ENCODE peak calls at places on chromosomes 12 and 14, in four cellular contexts. Z is transverse colon, W is neuronal stem cell, N is suprapubic skin. H is an unnamed sample.

GRCh38 chr14:95157987-95158712 is 821 bp upstream of the DICER1 start:
- DNase-seq in N (no peak), Z (no peak), W (no peak), H (peak; percentile 4)

GRCh38 chr14:67335781-67336180 is 23.8 kb downstream of the ATP6V1D start:
- DNase-seq in Z (no peak), N (no peak), W (no peak), H (no peak)

GRCh38 chr12:122951406-122951805 is 14.9 kb downstream of the ABCB9 start:
- DNase-seq in Z (peak; percentile 74), W (no peak), N (no peak), H (no peak)

GRCh38 chr14:95513261-95513660 is 3.2 kb downstream of the SYNE3 start:
- DNase-seq in Z (no peak), W (no peak), N (peak; percentile 41), H (no peak)

GRCh38 chr12:93957180-93957579 is 191.2 kb upstream of the PLXNC1 start:
- DNase-seq in N (no peak), Z (no peak), W (no peak), H (no peak)

GRCh38 chr14:104149617-104150141 is 11.3 kb downstream of the KIF26A start:
- DNase-seq in N (no peak), W (peak; percentile 72), Z (no peak), H (no peak)

GRCh38 chr12:43551271-43551970 is 582 bp downstream of the ADAMTS20 start:
- DNase-seq in N (peak; percentile 74), Z (no peak), W (peak; percentile 29), H (no peak)

GRCh38 chr12:132167610-132168310 is 23.5 kb downstream of the NOC4L start:
- DNase-seq in W (no peak), N (no peak), Z (no peak), H (no peak)

GRCh38 chr14:102182190-102182589 is 42.5 kb downstream of the WDR20 start:
- DNase-seq in Z (no peak), W (no peak), N (no peak), H (no peak)

GRCh38 chr14:35155962-35156361 is 33.6 kb downstream of the PRORP start:
- DNase-seq in N (no peak), W (no peak), Z (no peak), H (no peak)

GRCh38 chr12:356276-356988 is 32.7 kb downstream of the KDM5A start:
- DNase-seq in Z (no peak), W (no peak), N (no peak), H (no peak)

GRCh38 chr12:119071638-119072231 is 90.4 kb downstream of the SRRM4 start:
- DNase-seq in Z (no peak), N (no peak), W (no peak), H (no peak)

GRCh38 chr12:73798523-73798922 is 739.1 kb upstream of the ATXN7L3B start:
- DNase-seq in N (no peak), W (no peak), Z (no peak), H (no peak)

GRCh38 chr14:77122555-77123125 is 19.0 kb downstream of the ZDHHC22 start:
- DNase-seq in Z (no peak), W (no peak), N (no peak), H (no peak)

GRCh38 chr14:32129124-32129523 is 52.0 kb downstream of the ARHGAP5 start:
- DNase-seq in Z (no peak), N (no peak), W (no peak), H (no peak)

GRCh38 chr12:121214855-121215745 is 5.2 kb downstream of the P2RX4 start:
- DNase-seq in Z (no peak), W (no peak), N (no peak), H (no peak)

GRCh38 chr12:75877588-75878381 is 153.8 kb downstream of the PHLDA1 start:
- DNase-seq in W (no peak), Z (no peak), N (no peak), H (no peak)

GRCh38 chr14:24861083-24861630 is 188.8 kb downstream of the STXBP6 start:
- DNase-seq in N (no peak), Z (no peak), W (no peak), H (no peak)

GRCh38 chr12:6934110-6934509 is 6.4 kb downstream of the ATN1 start:
- DNase-seq in Z (no peak), N (peak; percentile 71), W (no peak), H (no peak)

GRCh38 chr14:89549381-89550102 is 132.5 kb upstream of the FOXN3 start:
- DNase-seq in N (no peak), W (no peak), Z (no peak), H (no peak)

GRCh38 chr14:104383088-104383805 is 196.3 kb upstream of the C14orf180 start:
- DNase-seq in N (peak; percentile 67), Z (no peak), W (peak; percentile 52), H (peak; percentile 32)

GRCh38 chr14:36652542-36653201 is 9.0 kb upstream of the PAX9 start:
- DNase-seq in W (no peak), Z (no peak), N (no peak), H (no peak)

GRCh38 chr14:43706901-43707300 is 800.2 kb downstream of the FSCB start:
- DNase-seq in N (no peak), Z (no peak), W (no peak), H (no peak)

GRCh38 chr14:105898482-105899010 is 372.2 kb downstream of the TMEM121 start:
- DNase-seq in N (no peak), W (no peak), Z (no peak), H (no peak)

GRCh38 chr14:95340201-95340697 is 20.5 kb upstream of the CLMN start:
- DNase-seq in Z (peak; percentile 93), W (no peak), N (no peak), H (no peak)

GRCh38 chr12:95100264-95101190 is 27.1 kb upstream of the NR2C1 start:
- DNase-seq in N (no peak), W (no peak), Z (no peak), H (no peak)

GRCh38 chr12:132579747-132580146 is 30.6 kb downstream of the LRCOL1 start:
- DNase-seq in Z (no peak), W (no peak), N (no peak), H (no peak)

GRCh38 chr14:49875640-49876198 is 17.2 kb upstream of the ARF6 start:
- DNase-seq in N (no peak), W (no peak), Z (no peak), H (no peak)

GRCh38 chr14:101960225-101960624 is 4.1 kb upstream of the DYNC1H1 start:
- DNase-seq in Z (no peak), N (no peak), W (no peak), H (no peak)

GRCh38 chr12:6182279-6182898 is 17.8 kb upstream of the CD9 start:
- DNase-seq in W (no peak), N (no peak), Z (peak; percentile 64), H (no peak)

GRCh38 chr14:96146131-96146771 is 58.4 kb upstream of the BDKRB2 start:
- DNase-seq in N (no peak), W (no peak), Z (no peak), H (no peak)

GRCh38 chr14:70000601-70001000 is 121.4 kb downstream of the SMOC1 start:
- DNase-seq in W (no peak), N (no peak), Z (no peak), H (no peak)

GRCh38 chr12:63870838-63871237 is 26.3 kb downstream of the SRGAP1 start:
- DNase-seq in Z (no peak), W (no peak), N (no peak), H (no peak)

GRCh38 chr14:93527076-93527692 is 96.4 kb downstream of the UNC79 start:
- DNase-seq in N (no peak), W (no peak), Z (no peak), H (no peak)

DNA sequence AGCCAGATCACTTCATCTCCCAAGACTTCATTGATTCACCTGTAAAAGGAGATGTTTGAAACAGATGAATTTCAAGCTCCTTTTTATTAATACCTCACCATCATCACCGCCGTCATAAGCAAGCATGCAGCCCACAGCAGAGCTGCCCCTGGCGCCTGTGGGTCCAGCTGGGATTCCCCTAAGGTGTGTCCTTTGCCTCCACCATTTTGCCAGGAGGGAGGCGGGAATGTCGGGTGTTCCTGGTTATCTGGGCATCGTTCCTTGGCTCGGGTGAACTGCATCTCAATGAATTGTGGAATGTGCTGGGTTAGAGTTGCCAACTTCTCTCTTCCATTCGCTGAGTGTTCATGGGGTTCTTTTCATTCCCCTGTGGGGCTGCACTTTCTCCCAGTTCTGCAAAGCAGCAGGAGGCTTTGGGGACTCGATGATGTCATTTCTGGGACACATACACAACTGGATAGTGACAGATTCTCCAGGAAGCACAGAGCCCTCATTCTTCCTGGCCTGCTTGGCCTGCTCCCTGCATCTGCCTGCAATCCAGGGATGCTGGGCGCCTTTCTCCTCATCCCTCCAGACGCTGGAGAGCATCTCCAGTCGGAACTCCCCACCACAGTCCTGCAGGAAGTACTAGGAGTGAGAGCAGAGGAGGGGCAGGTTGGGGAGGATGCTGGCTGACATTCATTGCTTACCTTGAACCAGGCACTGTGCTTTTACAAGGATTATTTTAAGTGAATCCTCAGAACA is 10.1 kb downstream of the CCND2 start:
- DNase-seq in W (no peak), N (no peak), Z (no peak), H (no peak)
- H3K4me1 ChIP-seq in W (peaks cover 46% of the 10 kb centered on the region), N (peaks cover 22% of the 10 kb centered on the region), Z (peaks cover 62% of the 10 kb centered on the region), H (peaks cover 56% of the 10 kb centered on the region)

GRCh38 chr12:110679201-110679600 is 9.7 kb downstream of the HVCN1 start:
- DNase-seq in N (no peak), W (no peak), Z (no peak), H (no peak)
- H3K36me3 ChIP-seq in N (no peaks in the 10 kb centered on the region), W (no peaks in the 10 kb centered on the region), Z (no peaks in the 10 kb centered on the region), H (no peaks in the 10 kb centered on the region)

GRCh38 chr12:128707488-128707887 is 116.3 kb downstream of the SLC15A4 start:
- DNase-seq in N (no peak), Z (no peak), W (no peak), H (no peak)

GRCh38 chr12:128702344-128702743 is 121.4 kb downstream of the SLC15A4 start:
- DNase-seq in W (no peak), N (no peak), Z (no peak), H (no peak)

GRCh38 chr12:128708789-128709188 is 115.0 kb downstream of the SLC15A4 start:
- DNase-seq in N (no peak), W (no peak), Z (no peak), H (no peak)

GRCh38 chr12:128705140-128705539 is 118.6 kb downstream of the SLC15A4 start:
- DNase-seq in N (no peak), W (no peak), Z (no peak), H (no peak)
- H3K27me3 ChIP-seq in N (no peaks in the 10 kb centered on the region), W (no peaks in the 10 kb centered on the region), Z (no peaks in the 10 kb centered on the region), H (no peaks in the 10 kb centered on the region)

GRCh38 chr14:65422093-65422834 is 9.7 kb downstream of the FUT8 start:
- DNase-seq in W (no peak), Z (no peak), N (no peak), H (no peak)
- H3K4me1 ChIP-seq in W (no peaks in the 10 kb centered on the region), Z (no peaks in the 10 kb centered on the region), N (no peaks in the 10 kb centered on the region), H (no peaks in the 10 kb centered on the region)

H was measured in CD8-positive, alpha-beta memory T cell.